ENCODE peak calls at places on chromosome 2, in nine cellular contexts. C, L, D, G, V, Y, U, Q and E are unnamed samples.
A peak's percentile ranks its signal among the peaks of the same experiment; 100 is the strongest.

GRCh38 chr2:190979906-190980629 is 33.9 kb downstream of the STAT1 start:
- DNase-seq in C (no peak), L (peak; percentile 87), D (peak; percentile 88), G (no peak), V (no peak), Y (no peak), U (peak; percentile 74), Q (peak; percentile 76), E (peak; percentile 92)

GRCh38 chr2:74391209-74391579 is 11.1 kb upstream of the DCTN1 start:
- DNase-seq in C (no peak), L (no peak), D (no peak), G (no peak), V (peak; percentile 25), Y (no peak), U (no peak), Q (no peak), E (no peak)

GRCh38 chr2:138381373-138381772 is 120.2 kb upstream of the SPOPL start:
- DNase-seq in C (no peak), L (no peak), D (no peak), G (no peak), V (no peak), Y (no peak), U (no peak), Q (no peak), E (no peak)

GRCh38 chr2:160752475-160753330 is 259.1 kb upstream of the RBMS1 start:
- DNase-seq in C (no peak), L (peak; percentile 90), D (no peak), G (peak; percentile 48), V (no peak), Y (no peak), U (no peak), Q (no peak), E (peak; percentile 37)

GRCh38 chr2:135279209-135279608 is 227.1 kb downstream of the RAB3GAP1 start:
- DNase-seq in C (no peak), L (no peak), D (no peak), G (no peak), V (no peak), Y (no peak), U (no peak), Q (no peak), E (no peak)

GRCh38 chr2:129934044-129934822 is 45.2 kb upstream of the RAB6C start:
- DNase-seq in C (peak; percentile 54), L (no peak), D (no peak), G (peak; percentile 53), V (no peak), Y (no peak), U (no peak), Q (no peak), E (no peak)

GRCh38 chr2:16013571-16013970 is 73.2 kb downstream of the MYCN start:
- DNase-seq in C (no peak), L (no peak), D (no peak), G (peak; percentile 33), V (no peak), Y (no peak), U (no peak), Q (no peak), E (no peak)

GRCh38 chr2:240395448-240395847 is 40.0 kb upstream of the GPC1 start:
- DNase-seq in C (no peak), L (no peak), D (no peak), G (no peak), V (no peak), Y (no peak), U (no peak), Q (no peak), E (no peak)

GRCh38 chr2:190318931-190319556 is 582 bp downstream of the HIBCH start:
- DNase-seq in C (peak; percentile 38), L (peak; percentile 21), D (no peak), G (peak; percentile 27), V (peak; percentile 50), Y (no peak), U (no peak), Q (no peak), E (no peak)

GRCh38 chr2:107088156-107088555 is 202.2 kb upstream of the ST6GAL2 start:
- DNase-seq in C (no peak), L (no peak), D (no peak), G (no peak), V (no peak), Y (no peak), U (no peak), Q (no peak), E (peak; percentile 3)

GRCh38 chr2:10120938-10121574 is 1.5 kb upstream of the RRM2 start:
- DNase-seq in C (no peak), L (no peak), D (no peak), G (no peak), V (peak; percentile 64), Y (no peak), U (no peak), Q (no peak), E (no peak)

GRCh38 chr2:191917967-191918651 is 71.2 kb upstream of the CAVIN2 start:
- DNase-seq in C (no peak), L (no peak), D (no peak), G (no peak), V (no peak), Y (no peak), U (no peak), Q (no peak), E (no peak)

GRCh38 chr2:240956935-240957655 is 41.3 kb upstream of the SNED1 start:
- DNase-seq in C (no peak), L (no peak), D (no peak), G (no peak), V (no peak), Y (no peak), U (peak; percentile 19), Q (no peak), E (no peak)

GRCh38 chr2:177397501-177398289 is 5.1 kb downstream of the AGPS start:
- DNase-seq in C (no peak), L (peak; percentile 66), D (peak; percentile 42), G (no peak), V (peak; percentile 17), Y (peak; percentile 90), U (no peak), Q (no peak), E (peak; percentile 82)

GRCh38 chr2:179981085-179981484 is 26.0 kb downstream of the CWC22 start:
- DNase-seq in C (no peak), L (peak; percentile 18), D (peak; percentile 7), G (no peak), V (no peak), Y (peak; percentile 23), U (no peak), Q (no peak), E (peak; percentile 11)

GRCh38 chr2:60555066-60555793 is 1.8 kb upstream of the BCL11A start:
- DNase-seq in C (peak; percentile 85), L (peak; percentile 60), D (peak; percentile 37), G (peak; percentile 74), V (peak; percentile 79), Y (no peak), U (peak; percentile 72), Q (peak; percentile 69), E (peak; percentile 58)

GRCh38 chr2:235350234-235350633 is 143.6 kb upstream of the AGAP1 start:
- DNase-seq in C (no peak), L (no peak), D (no peak), G (no peak), V (no peak), Y (no peak), U (no peak), Q (no peak), E (no peak)

GRCh38 chr2:144405313-144405710 is 114.6 kb downstream of the ZEB2 start:
- DNase-seq in C (no peak), L (no peak), D (no peak), G (no peak), V (no peak), Y (no peak), U (no peak), Q (no peak), E (no peak)

GRCh38 chr2:238308177-238308576 is 12.1 kb upstream of the TRAF3IP1 start:
- DNase-seq in C (peak; percentile 48), L (no peak), D (no peak), G (peak; percentile 69), V (no peak), Y (no peak), U (no peak), Q (no peak), E (no peak)
- TF ChIP-seq CTCF in C (peak; percentile 52), L (peak; percentile 36), D (peak; percentile 29), G (peak; percentile 72), V (no peak), Y (peak; percentile 39), U (peak; percentile 24), Q (no peak), E (peak; percentile 34)

GRCh38 chr2:165470351-165470750 is 853 bp downstream of the CSRNP3 start:
- DNase-seq in C (no peak), L (no peak), D (no peak), G (no peak), V (no peak), Y (no peak), U (no peak), Q (no peak), E (no peak)

GRCh38 chr2:165469417-165469816 is at the start of gene CSRNP3:
- DNase-seq in C (peak; percentile 89), L (peak; percentile 87), D (peak; percentile 51), G (peak; percentile 95), V (no peak), Y (peak; percentile 59), U (peak; percentile 65), Q (no peak), E (peak; percentile 87)

GRCh38 chr2:165467921-165468320 is 1.6 kb upstream of the CSRNP3 start:
- DNase-seq in C (no peak), L (no peak), D (no peak), G (peak; percentile 54), V (no peak), Y (no peak), U (no peak), Q (no peak), E (no peak)

GRCh38 chr2:165462433-165462832 is 7.1 kb upstream of the CSRNP3 start:
- DNase-seq in C (no peak), L (no peak), D (no peak), G (no peak), V (no peak), Y (no peak), U (no peak), Q (no peak), E (no peak)

DNA sequence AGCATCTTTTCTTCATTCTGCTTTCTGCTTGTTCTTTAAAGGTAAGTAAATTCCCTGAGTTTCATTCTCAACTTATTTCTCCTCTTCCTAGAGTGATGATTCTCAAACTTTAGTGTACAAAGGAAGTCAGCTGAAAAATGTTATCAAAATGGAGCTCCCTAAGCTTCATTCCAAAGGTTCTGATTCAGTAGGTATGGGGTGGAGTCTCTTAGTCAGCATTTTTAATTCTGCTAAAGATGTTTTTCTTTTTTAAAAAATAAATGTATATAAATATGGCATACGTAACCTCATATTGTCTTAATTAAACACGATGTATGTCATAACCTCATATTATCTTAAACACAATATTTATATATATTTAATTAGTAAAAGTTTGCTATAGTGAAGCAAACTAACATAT is 3.1 kb upstream of the CSRNP3 start:
- DNase-seq in C (no peak), L (peak; percentile 5), D (no peak), G (no peak), V (no peak), Y (no peak), U (no peak), Q (no peak), E (no peak)
- H3K4me3 ChIP-seq in C (no peak overlapping the region), L (no peak overlapping the region), D (no peak overlapping the region), G (no peak overlapping the region), V (no peak overlapping the region), Y (no peak overlapping the region), U (no peak overlapping the region), Q (no peak overlapping the region), E (no peak overlapping the region)

GRCh38 chr2:24228470-24228869 is 53.6 kb downstream of the FAM228A start:
- DNase-seq in C (no peak), L (peak; percentile 32), D (no peak), G (peak; percentile 45), V (no peak), Y (no peak), U (no peak), Q (no peak), E (peak; percentile 31)
- TF ChIP-seq CTCF in C (peak; percentile 34), L (peak; percentile 20), D (peak; percentile 44), G (peak; percentile 54), V (peak; percentile 13), Y (peak; percentile 17), U (no peak), Q (peak; percentile 30), E (peak; percentile 39)

GRCh38 chr2:99085400-99085799 is 56.1 kb upstream of the C2orf15 start:
- DNase-seq in C (peak; percentile 38), L (no peak), D (no peak), G (peak; percentile 21), V (peak; percentile 45), Y (no peak), U (no peak), Q (no peak), E (peak; percentile 30)
- H3K4me3 ChIP-seq in C (no peak overlapping the region), L (no peak overlapping the region), D (no peak overlapping the region), G (no peak overlapping the region), V (no peak overlapping the region), Y (no peak overlapping the region), U (no peak overlapping the region), Q (no peak overlapping the region), E (no peak overlapping the region)